ENCODE peak calls at places on chromosomes 2 and 18, in six cellular contexts. M, F, A, Y, W and P are unnamed samples.
A peak's percentile ranks its signal among the peaks of the same experiment; 100 is the strongest.

GRCh38 chr2:174662459-174662858 is 64.9 kb upstream of the WIPF1 start:
- DNase-seq in A (no peak), Y (no peak), M (no peak), F (peak; percentile 13), W (peak; percentile 83), P (no peak)

GRCh38 chr2:1749489-1749748 is 5.1 kb upstream of the PXDN start:
- DNase-seq in W (no peak), M (no peak), A (no peak), Y (peak; percentile 6), F (no peak), P (no peak)

GRCh38 chr2:45992021-45992745 is 305.0 kb upstream of the EPAS1 start:
- DNase-seq in M (peak; percentile 61), Y (no peak), A (no peak), W (peak; percentile 69), F (peak; percentile 99), P (no peak)

GRCh38 chr2:74387346-74387745 is 7.2 kb upstream of the DCTN1 start:
- DNase-seq in Y (no peak), A (no peak), M (no peak), W (peak; percentile 27), F (no peak), P (no peak)

GRCh38 chr2:118750959-118751565 is 96.4 kb downstream of the EN1 start:
- DNase-seq in M (no peak), A (no peak), W (no peak), F (no peak), Y (no peak), P (no peak)

GRCh38 chr2:116510117-116510671 is 1304.3 kb upstream of the DDX18 start:
- DNase-seq in W (no peak), A (peak; percentile 2), F (peak; percentile 5), Y (no peak), M (no peak), P (no peak)

GRCh38 chr2:241235396-241235795 is 46.9 kb downstream of the ANO7 start:
- DNase-seq in Y (no peak), A (no peak), M (no peak), W (no peak), F (no peak), P (no peak)

GRCh38 chr2:234686088-234686890 is 189.4 kb upstream of the ARL4C start:
- DNase-seq in W (no peak), A (no peak), F (peak; percentile 37), Y (no peak), M (no peak), P (peak; percentile 60)

GRCh38 chr2:113052767-113053166 is at the start of gene IL36B:
- DNase-seq in M (no peak), W (no peak), A (no peak), F (no peak), Y (no peak), P (no peak)

GRCh38 chr2:41400057-41400665 is 647.7 kb upstream of the PKDCC start:
- DNase-seq in F (peak; percentile 37), A (no peak), M (no peak), Y (no peak), W (peak; percentile 23), P (no peak)

GRCh38 chr18:46283895-46284295 is 179.7 kb downstream of the HAUS1 start:
- DNase-seq in Y (no peak), F (no peak), M (no peak), A (no peak), W (no peak), P (no peak)

GRCh38 chr18:8301427-8302172 is 307.6 kb upstream of the RAB12 start:
- DNase-seq in A (no peak), M (no peak), W (no peak), Y (no peak), F (no peak), P (no peak)

GRCh38 chr2:191869178-191869577 is 22.3 kb upstream of the CAVIN2 start:
- DNase-seq in A (no peak), F (peak; percentile 75), M (no peak), Y (no peak), W (peak; percentile 54), P (no peak)
- TF ChIP-seq CTCF in A (peak; percentile 39), F (no peak), M (peak; percentile 13), Y (no peak), W (peak; percentile 72), P (no peak)

GRCh38 chr2:163734911-163735691 is 707 bp downstream of the FIGN start:
- DNase-seq in A (no peak), F (peak; percentile 16), W (peak; percentile 19), Y (no peak), M (no peak), P (no peak)

GRCh38 chr2:163737169-163737439 is 1.3 kb upstream of the FIGN start:
- DNase-seq in W (peak; percentile 1), F (no peak), M (no peak), A (no peak), Y (no peak), P (no peak)

GRCh38 chr2:163736433-163737168 is 793 bp upstream of the FIGN start:
- DNase-seq in Y (no peak), A (peak; percentile 13), W (peak; percentile 18), M (peak; percentile 52), F (peak; percentile 63), P (peak; percentile 65)

GRCh38 chr2:163735692-163736432 is at the start of gene FIGN:
- DNase-seq in A (peak; percentile 18), M (peak; percentile 74), Y (no peak), F (peak; percentile 81), W (peak; percentile 86), P (peak; percentile 55)

DNA sequence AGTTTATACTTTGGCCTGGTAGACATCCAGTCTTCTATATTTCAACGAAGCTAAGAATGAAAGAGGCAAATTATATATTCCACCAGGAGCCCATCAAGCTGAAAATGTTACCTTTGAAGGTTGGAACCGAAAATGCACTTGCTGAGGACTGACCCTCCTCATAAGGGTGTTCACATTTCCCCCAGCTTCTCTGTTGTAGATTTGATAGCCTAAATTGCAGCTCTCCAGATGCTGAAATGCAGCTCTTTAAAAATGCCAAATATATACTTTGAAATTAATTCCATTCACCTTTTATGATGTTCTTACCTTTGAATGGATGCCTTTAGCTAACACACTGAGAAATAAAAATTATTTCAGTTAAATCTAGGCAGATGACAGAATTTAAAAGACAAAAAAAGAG is 1.8 kb upstream of the FIGN start:
- DNase-seq in A (no peak), W (no peak), Y (no peak), F (no peak), M (no peak), P (no peak)
- TF ChIP-seq CTCF in A (no peak), W (no peak), Y (no peak), F (no peak), M (no peak), P (no peak)

DNA sequence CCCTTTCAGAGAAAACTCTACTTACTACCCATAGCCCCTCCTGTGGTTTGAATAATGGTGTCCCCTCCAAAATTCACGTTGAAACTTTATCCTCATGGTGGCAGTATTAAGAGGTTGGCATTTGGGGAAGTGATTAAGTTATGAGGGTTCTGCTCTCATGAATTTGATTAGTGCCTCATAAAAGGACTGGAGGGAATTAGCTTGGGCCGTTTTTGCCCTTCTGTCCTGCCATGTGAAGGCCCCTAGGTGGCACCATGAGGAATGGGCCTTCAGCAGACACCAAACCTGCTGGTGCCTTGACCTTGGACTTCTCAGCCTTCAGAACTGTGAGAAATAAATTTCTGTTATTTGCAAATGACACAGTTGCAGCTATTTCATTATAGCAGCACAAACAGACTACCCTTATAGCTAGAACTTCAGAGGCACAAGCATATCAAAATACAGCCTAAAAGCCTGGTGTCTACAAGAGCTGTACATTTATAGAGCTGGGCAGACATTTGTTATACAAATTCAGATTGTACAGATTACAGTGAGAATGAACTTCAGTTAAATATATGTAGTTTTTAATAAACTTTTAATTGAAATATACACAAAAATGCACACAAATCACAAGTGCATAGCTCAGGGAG is 2.6 kb upstream of the PTPN2 start:
- DNase-seq in Y (no peak), F (peak; percentile 56), M (no peak), A (no peak), W (no peak), P (no peak)
- TF ChIP-seq CTCF in Y (no peak), F (peak; percentile 38), M (peak; percentile 39), A (peak; percentile 28), W (peak; percentile 73), P (no peak)

DNA sequence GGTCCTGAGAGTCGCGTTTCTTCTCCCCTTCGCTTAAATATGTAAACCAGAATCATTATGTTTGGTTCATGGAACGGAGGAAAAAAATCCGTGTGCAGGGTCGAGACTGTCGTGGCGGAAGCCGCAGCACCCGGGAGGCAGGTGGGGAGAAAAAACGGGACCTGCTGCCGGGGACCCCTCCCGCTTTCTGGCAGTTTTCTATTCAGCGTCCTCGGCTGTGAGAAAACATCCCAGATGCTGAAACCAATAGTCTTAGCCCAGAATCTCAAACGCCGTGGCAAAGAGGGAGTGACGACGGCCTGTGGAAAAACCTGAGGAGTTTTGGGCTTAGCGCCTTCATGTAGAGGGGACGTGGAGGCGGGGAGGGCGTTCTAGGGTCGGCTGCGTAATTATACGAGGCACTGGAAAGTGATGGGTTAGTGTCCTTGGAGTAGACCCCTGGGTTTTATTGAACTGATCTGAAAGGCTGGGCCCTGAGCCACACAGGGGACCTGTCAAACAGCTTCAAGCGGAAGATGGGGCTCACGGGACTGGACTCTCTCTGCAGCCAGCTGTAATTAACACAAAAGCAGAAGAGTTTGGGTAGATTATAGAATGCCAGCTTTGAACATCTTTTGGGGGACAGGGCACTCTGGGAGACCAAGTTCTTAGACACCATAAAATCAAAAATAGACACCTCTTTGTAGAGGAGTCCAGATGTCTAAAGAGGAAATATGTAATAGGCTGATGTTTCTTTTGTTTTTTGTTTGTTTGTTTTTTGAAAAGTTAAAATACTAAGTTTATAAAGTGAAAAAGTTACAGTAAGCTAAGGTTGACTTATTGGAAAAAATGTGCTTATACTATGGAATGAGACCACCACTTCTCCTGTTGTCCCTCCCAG is 834 bp upstream of the BUB1 start:
- DNase-seq in M (peak; percentile 50), W (no peak), Y (peak; percentile 42), F (no peak), A (peak; percentile 46), P (peak; percentile 52)
- TF ChIP-seq CTCF in M (no peak), W (no peak), Y (no peak), F (no peak), A (no peak), P (no peak)

DNA sequence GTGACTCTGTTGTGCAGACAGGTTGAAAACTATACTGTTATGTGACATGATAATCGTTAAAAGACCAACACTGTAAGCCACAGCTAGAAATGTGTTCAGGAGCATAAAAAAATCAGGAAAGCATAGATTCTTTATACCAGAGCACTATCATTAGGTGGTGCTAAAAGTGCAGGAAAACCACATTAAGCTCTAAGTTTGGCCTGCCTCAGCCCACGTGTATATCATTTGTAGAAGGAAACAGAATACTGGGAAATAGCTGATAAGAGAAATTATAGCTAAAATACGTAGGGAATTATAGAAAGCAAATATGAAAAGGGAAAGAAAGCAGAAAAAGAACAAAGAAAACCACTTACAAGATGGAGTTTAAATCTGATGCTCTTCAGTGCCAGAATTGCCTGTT is 26.5 kb upstream of the C2orf74 start:
- DNase-seq in Y (no peak), A (no peak), W (peak; percentile 52), F (peak; percentile 61), M (no peak), P (no peak)
- TF ChIP-seq CTCF in Y (no peak), A (peak; percentile 20), W (peak; percentile 53), F (peak; percentile 69), M (peak; percentile 20), P (no peak)